ENCODE peak calls at places on chromosome 9, in five cellular contexts. B is SK-N-SH, M is neural progenitor cell, S is HCT116, V is PC-3. D is an unnamed sample. For H3K4me1, the result is how much of the 10 kb centered on the place peaks cover.

GRCh38 chr9:17907780-17908513 is 329.1 kb downstream of the SH3GL2 start:
- DNase-seq in B (no peak), M (no peak), S (no peak), V (no peak), D (no peak)

GRCh38 chr9:38372685-38373619 is 19.6 kb upstream of the ALDH1B1 start:
- DNase-seq in B (peak), M (no peak), S (no peak), V (no peak), D (no peak)

GRCh38 chr9:37339945-37340344 is 82.6 kb upstream of the GRHPR start:
- DNase-seq in B (no peak), M (no peak), S (no peak), V (no peak), D (no peak)

GRCh38 chr9:70551391-70551790 is 136.9 kb upstream of the KLF9 start:
- DNase-seq in B (no peak), M (no peak), S (no peak), V (no peak), D (peak)

GRCh38 chr9:11915699-11916098 is 777.5 kb upstream of the TYRP1 start:
- DNase-seq in B (no peak), M (no peak), S (no peak), V (no peak), D (no peak)

GRCh38 chr9:78300209-78300608 is 3.3 kb downstream of the PSAT1 start:
- DNase-seq in B (no peak), M (no peak), S (no peak), V (no peak), D (no peak)

GRCh38 chr9:137254624-137255447 is at the start of gene NELFB:
- DNase-seq in B (peak), M (peak), S (no peak), V (peak), D (peak)

GRCh38 chr9:130579738-130580463 is 524 bp downstream of the FUBP3 start:
- DNase-seq in B (no peak), M (peak), S (no peak), V (no peak), D (peak)

GRCh38 chr9:4508907-4509589 is 18.8 kb downstream of the SLC1A1 start:
- DNase-seq in B (no peak), M (no peak), S (no peak), V (no peak), D (peak)

GRCh38 chr9:125492719-125493118 is 214.3 kb downstream of the MAPKAP1 start:
- DNase-seq in B (no peak), M (no peak), S (no peak), V (no peak), D (no peak)

GRCh38 chr9:21994526-21994995 is at the start of gene CDKN2B-AS1:
- DNase-seq in B (peak), M (peak), S (peak), V (peak), D (peak)

GRCh38 chr9:86807577-86807976 is 139.7 kb downstream of the GAS1 start:
- DNase-seq in B (no peak), M (peak), S (no peak), V (no peak), D (peak)

GRCh38 chr9:94760646-94761045 is 34.1 kb downstream of the AOPEP start:
- DNase-seq in B (no peak), M (peak), S (no peak), V (no peak), D (no peak)

GRCh38 chr9:1606253-1606652 is 408.9 kb upstream of the SMARCA2 start:
- DNase-seq in B (no peak), M (no peak), S (no peak), V (no peak), D (no peak)

GRCh38 chr9:93257808-93258331 is 73.9 kb downstream of the WNK2 start:
- DNase-seq in B (peak), M (no peak), S (no peak), V (peak), D (no peak)

GRCh38 chr9:89463986-89464901 is 33.7 kb downstream of the SEMA4D start:
- DNase-seq in B (no peak), M (no peak), S (no peak), V (no peak), D (no peak)

GRCh38 chr9:137369911-137370630 is 52.9 kb downstream of the EXD3 start:
- DNase-seq in B (no peak), M (no peak), S (no peak), V (no peak), D (no peak)

GRCh38 chr9:110894731-110895130 is 143.5 kb downstream of the LPAR1 start:
- DNase-seq in B (no peak), M (no peak), S (no peak), V (no peak), D (no peak)

GRCh38 chr9:120486835-120487234 is 93.1 kb downstream of the CDK5RAP2 start:
- DNase-seq in B (no peak), M (no peak), S (no peak), V (no peak), D (no peak)

GRCh38 chr9:120486347-120486746 is 93.6 kb downstream of the CDK5RAP2 start:
- DNase-seq in B (no peak), M (no peak), S (no peak), V (peak), D (peak)

DNA sequence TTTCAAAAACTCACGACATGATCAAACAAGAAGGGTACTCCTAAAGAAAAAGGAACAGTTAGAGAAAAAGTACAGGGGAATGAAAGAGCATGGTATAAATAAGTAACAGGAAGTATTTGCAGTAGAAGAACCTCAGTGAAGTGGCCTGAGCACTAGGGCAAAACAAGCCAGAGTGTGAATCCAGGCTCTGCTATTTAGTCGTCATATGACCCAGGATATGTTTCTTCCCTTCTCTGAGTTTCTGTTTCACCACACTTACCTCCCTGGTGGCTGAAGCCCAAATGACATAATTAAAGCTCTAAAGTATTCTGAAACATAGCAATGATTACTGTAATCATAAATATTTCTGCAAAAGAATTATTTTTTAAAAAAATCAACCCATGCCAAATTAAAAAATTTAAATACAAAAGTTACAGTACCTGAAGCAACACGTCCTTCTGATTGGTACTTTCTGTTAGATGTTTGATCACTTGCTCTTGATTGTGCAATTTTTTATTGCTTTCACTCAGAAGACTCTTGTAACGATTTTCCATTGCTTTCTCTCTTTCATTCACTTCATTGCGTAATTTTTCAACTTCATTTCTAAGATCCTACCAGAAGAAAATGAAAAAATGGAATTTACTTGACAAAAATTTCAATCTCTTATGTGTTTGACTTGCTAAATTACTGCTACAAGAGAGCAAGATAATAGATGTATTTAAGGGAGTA is 88.9 kb downstream of the CDK5RAP2 start:
- DNase-seq in B (no peak), M (no peak), S (no peak), V (no peak), D (peak)
- H3K27ac ChIP-seq in B (no peak), M (no peak), S (no peak), V (no peak), D (no peak)

GRCh38 chr9:68847765-68848164 is 142.7 kb downstream of the PIP5K1B start:
- DNase-seq in B (no peak), M (no peak), S (no peak), V (no peak), D (no peak)

GRCh38 chr9:68852941-68853340 is 147.9 kb downstream of the PIP5K1B start:
- DNase-seq in B (no peak), M (no peak), S (no peak), V (no peak), D (no peak)

DNA sequence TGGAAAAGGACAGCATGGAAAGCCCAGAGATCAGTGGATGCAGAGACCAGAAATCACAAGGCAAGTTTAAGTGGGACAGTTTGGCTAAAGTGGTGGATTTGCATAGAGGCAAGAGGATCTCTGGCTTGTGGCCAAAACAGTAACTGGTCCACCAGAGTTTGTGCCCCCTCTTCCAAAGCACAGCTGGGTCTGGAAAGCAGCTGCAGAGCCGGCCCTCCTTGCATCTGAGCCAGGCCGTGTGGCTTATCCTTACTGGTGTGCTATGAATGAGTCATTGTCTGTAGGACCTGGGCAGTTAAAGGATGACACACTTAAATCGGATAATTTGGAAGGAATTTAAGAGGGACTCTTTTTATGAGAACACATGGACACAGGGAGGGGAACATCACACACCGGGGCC is 146.6 kb downstream of the PIP5K1B start:
- DNase-seq in B (no peak), M (no peak), S (no peak), V (peak), D (peak)
- TF ChIP-seq EZH2phosphoT487 in B (no peak), M (no peak), S (no peak), V (no peak), D (no peak)

DNA sequence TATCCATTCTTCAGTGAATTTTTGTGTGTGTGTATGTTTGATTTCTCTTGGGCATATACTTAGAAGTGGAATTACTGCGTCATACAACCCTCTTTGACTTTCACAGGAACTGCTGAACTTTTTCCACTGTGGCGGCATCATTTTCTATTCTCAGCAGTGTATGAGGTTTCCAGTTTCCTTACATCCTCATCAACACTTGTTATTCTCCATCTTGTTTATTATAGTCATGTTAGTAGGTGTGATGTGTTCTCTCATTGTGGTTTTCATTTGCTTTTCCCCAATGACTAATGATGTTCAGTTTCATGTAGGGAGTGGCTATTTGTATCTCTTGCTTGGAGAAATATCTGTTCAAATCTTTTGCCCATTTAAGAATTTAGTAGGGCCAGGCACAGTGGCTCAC is 2.6 kb downstream of the ZNF79 start:
- DNase-seq in B (no peak), M (no peak), S (no peak), V (no peak), D (no peak)
- H3K4me1 ChIP-seq in B (under half), M (under half), S (under half), V (under half), D (under half)

DNA sequence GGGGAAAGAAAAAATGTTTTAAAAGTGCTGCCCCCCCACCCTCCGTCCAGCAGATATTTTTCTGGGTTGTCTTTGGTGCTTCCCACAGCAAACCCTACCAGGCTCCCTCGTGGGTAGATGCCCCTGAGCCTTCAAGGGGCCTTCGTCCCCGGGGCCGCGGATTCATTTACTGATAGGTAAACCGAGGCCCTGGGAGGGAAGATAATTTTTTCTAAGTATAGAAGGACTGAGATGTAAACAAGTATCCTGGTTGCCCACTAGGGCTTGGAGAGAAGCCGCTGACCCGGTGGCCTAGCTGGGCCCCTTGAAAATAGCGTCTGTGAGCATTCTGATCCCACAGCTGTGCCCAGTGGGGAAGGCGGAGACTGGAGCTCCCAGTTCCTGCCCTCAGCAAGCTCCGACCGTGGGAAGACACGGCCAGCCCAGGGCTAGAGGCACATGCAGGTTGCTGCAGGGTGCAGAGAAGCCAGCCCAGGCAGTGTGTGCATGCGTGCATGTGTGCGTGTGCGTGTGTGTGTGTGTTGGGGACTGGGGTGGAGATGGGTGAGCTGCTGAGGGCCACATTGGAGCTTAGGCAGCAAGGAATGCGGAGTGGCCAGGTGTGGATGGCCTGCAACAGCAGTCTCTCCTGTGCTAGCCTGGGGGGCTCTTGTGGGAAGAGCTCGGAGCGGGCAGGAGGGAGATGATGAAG is 5.9 kb upstream of the RXRA start:
- DNase-seq in B (no peak), M (peak), S (no peak), V (no peak), D (no peak)
- H3K27ac ChIP-seq in B (no peak), M (no peak), S (no peak), V (no peak), D (no peak)

DNA sequence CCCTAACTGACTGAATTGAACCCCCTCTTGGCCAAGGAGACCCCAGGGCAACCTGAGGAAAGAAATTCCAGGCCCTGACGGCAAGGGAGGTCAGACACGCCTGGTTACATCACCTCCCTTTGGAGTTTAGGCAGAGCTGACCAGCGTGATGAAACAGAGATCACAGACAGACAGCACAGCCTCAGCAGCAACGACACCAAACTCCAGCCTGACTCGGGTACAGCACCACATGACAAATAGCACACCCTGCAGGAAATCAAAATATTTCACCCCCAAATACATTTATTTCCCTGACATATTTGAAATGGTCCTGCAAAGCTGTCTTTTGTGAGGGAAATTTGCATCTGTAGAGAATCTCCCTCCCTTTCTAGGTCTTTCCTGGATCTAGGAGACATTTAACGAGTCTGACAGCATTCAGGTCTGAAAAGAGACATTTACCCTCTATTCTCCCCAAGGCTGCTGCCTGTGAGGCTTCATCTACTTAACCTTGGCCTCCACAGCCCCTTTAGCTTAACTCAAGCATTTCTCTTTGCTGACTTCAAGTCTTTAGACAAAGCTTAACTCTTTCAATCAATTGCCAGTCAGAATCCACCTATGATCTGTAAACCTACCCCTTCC is 2.6 kb downstream of the QSOX2 start:
- DNase-seq in B (no peak), M (no peak), S (no peak), V (peak), D (no peak)
- TF ChIP-seq EZH2phosphoT487 in B (no peak), M (no peak), S (no peak), V (no peak), D (no peak)

GRCh38 chr9:121282309-121283071 is 14.5 kb downstream of the GSN start:
- DNase-seq in B (no peak), M (no peak), S (no peak), V (peak), D (peak)

GRCh38 chr9:121283856-121284732 is 16.1 kb downstream of the GSN start:
- DNase-seq in B (no peak), M (peak), S (no peak), V (no peak), D (no peak)

GRCh38 chr9:121284733-121285451 is 16.9 kb downstream of the GSN start:
- DNase-seq in B (no peak), M (no peak), S (no peak), V (no peak), D (no peak)

GRCh38 chr9:121281614-121282291 is 13.8 kb downstream of the GSN start:
- DNase-seq in B (no peak), M (no peak), S (peak), V (peak), D (peak)

DNA sequence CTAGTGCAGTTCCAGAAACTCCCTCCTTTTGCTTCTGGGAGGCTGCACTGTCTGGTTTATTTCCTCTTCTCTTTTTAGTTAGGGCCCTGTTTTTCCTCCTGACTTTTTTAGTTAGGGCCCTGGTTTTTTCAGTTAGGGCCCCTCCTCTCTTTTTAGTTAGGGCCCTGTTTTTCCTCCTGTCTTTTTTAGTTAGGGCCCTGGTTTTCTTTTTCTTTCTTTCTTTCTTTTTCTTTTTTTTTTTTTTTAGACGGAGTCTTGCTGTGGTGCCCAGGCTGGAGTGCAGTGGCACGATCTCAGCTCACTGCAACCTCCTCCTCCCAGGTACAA is 15.1 kb downstream of the GSN start:
- DNase-seq in B (no peak), M (no peak), S (no peak), V (no peak), D (no peak)
- H3K4me1 ChIP-seq in B (under half), M (under half), S (half or more), V (half or more), D (half or more)

GRCh38 chr9:114522847-114523246 is 17.6 kb upstream of the WHRN start:
- DNase-seq in B (no peak), M (no peak), S (no peak), V (no peak), D (no peak)
- H3K27ac ChIP-seq in B (no peak), M (no peak), S (no peak), V (no peak), D (no peak)

D was measured in GM23248.